ENCODE peak calls at places on chromosome 22, in eight cellular contexts. Y is HepG2, Q is adrenal gland, J is breast epithelium, N is uterus, I is heart left ventricle, R is MM.1S, E is IMR-90. M is an unnamed sample.
A peak's percentile ranks its signal among the peaks of the same experiment; 100 is the strongest.

GRCh38 chr22:22019659-22020424 is 37.3 kb upstream of the TOP3B start:
- DNase-seq in Y (no peak), Q (no peak), R (no peak), E (no peak), N (no peak), J (no peak), I (no peak), M (no peak)

GRCh38 chr22:35558719-35559118 is 18.1 kb downstream of the RASD2 start:
- DNase-seq in E (no peak), N (no peak), R (no peak), J (no peak), Y (no peak), Q (no peak), I (no peak), M (no peak)

GRCh38 chr22:50340157-50340879 is 2.8 kb upstream of the PPP6R2 start:
- DNase-seq in I (no peak), Y (peak; percentile 70), N (no peak), R (no peak), J (no peak), E (no peak), Q (no peak), M (no peak)

GRCh38 chr22:42376721-42377177 is 55.5 kb downstream of the NFAM1 start:
- DNase-seq in E (peak; percentile 19), Q (peak; percentile 71), I (peak; percentile 49), R (no peak), J (peak; percentile 72), N (peak; percentile 56), Y (no peak), M (peak; percentile 88)

GRCh38 chr22:36913431-36914382 is at the start of gene CSF2RB:
- DNase-seq in E (no peak), Y (no peak), I (peak; percentile 33), Q (peak; percentile 48), J (no peak), R (peak; percentile 78), N (no peak), M (peak; percentile 79)

GRCh38 chr22:36930041-36930935 is 16.9 kb downstream of the CSF2RB start:
- DNase-seq in E (no peak), R (peak; percentile 91), Y (no peak), J (no peak), Q (no peak), I (no peak), N (no peak), M (no peak)

GRCh38 chr22:36036167-36036624 is 7.6 kb upstream of the RBFOX2 start:
- DNase-seq in N (no peak), J (no peak), Q (no peak), I (no peak), E (no peak), R (no peak), Y (no peak), M (no peak)

GRCh38 chr22:44205713-44206645 is 25.3 kb downstream of the PARVG start:
- DNase-seq in R (no peak), E (no peak), Q (peak; percentile 8), J (no peak), I (no peak), N (no peak), Y (no peak), M (no peak)

GRCh38 chr22:26894766-26895485 is 237.5 kb downstream of the MIAT start:
- DNase-seq in Y (peak; percentile 37), I (no peak), Q (peak; percentile 75), E (peak; percentile 92), N (no peak), R (no peak), J (no peak), M (no peak)

GRCh38 chr22:23216331-23217170 is 36.2 kb downstream of the BCR start:
- DNase-seq in N (no peak), I (no peak), Q (no peak), J (no peak), E (no peak), R (no peak), Y (peak; percentile 92), M (no peak)

GRCh38 chr22:17264321-17265052 is 45.3 kb upstream of the ADA2 start:
- DNase-seq in N (peak; percentile 25), I (peak; percentile 57), R (no peak), Q (no peak), E (peak; percentile 30), J (no peak), Y (no peak), M (no peak)

GRCh38 chr22:29481265-29482000 is 1.4 kb downstream of the NEFH start:
- DNase-seq in R (no peak), E (no peak), Y (no peak), I (no peak), J (no peak), Q (peak; percentile 90), N (no peak), M (no peak)

GRCh38 chr22:49678137-49678841 is 149.4 kb downstream of the BRD1 start:
- DNase-seq in E (no peak), Q (no peak), R (no peak), J (no peak), N (no peak), I (no peak), Y (no peak), M (no peak)

GRCh38 chr22:40220316-40221054 is 42.8 kb downstream of the TNRC6B start:
- DNase-seq in Q (peak; percentile 9), J (peak; percentile 66), I (no peak), N (peak; percentile 58), R (no peak), Y (no peak), E (no peak), M (no peak)

GRCh38 chr22:48574776-48575566 is 1252.7 kb downstream of the BRD1 start:
- DNase-seq in Y (peak; percentile 58), J (peak; percentile 32), N (no peak), R (peak; percentile 70), I (peak; percentile 23), Q (no peak), E (no peak), M (peak; percentile 83)

GRCh38 chr22:24247564-24248344 is 2.9 kb upstream of the GGT5 start:
- DNase-seq in J (peak; percentile 98), Q (peak; percentile 94), N (peak; percentile 96), R (peak; percentile 39), Y (peak; percentile 66), I (peak; percentile 87), E (peak; percentile 95), M (peak; percentile 88)

GRCh38 chr22:17941501-17942406 is 82.6 kb downstream of the MICAL3 start:
- DNase-seq in R (no peak), I (peak; percentile 42), J (no peak), Q (no peak), N (no peak), Y (no peak), E (no peak), M (no peak)

GRCh38 chr22:38710352-38710751 is 4.6 kb downstream of the GTPBP1 start:
- DNase-seq in Y (no peak), R (no peak), J (no peak), Q (no peak), E (no peak), I (no peak), N (no peak), M (no peak)
- H3K4me1 ChIP-seq in Y (peaks cover 24% of the 10 kb centered on the region), R (peaks cover 27% of the 10 kb centered on the region), J (peaks cover 4% of the 10 kb centered on the region), Q (peaks cover 9% of the 10 kb centered on the region), E (peaks cover 5% of the 10 kb centered on the region), I (peaks cover 53% of the 10 kb centered on the region), N (no peaks in the 10 kb centered on the region), M (peaks cover 82% of the 10 kb centered on the region)

DNA sequence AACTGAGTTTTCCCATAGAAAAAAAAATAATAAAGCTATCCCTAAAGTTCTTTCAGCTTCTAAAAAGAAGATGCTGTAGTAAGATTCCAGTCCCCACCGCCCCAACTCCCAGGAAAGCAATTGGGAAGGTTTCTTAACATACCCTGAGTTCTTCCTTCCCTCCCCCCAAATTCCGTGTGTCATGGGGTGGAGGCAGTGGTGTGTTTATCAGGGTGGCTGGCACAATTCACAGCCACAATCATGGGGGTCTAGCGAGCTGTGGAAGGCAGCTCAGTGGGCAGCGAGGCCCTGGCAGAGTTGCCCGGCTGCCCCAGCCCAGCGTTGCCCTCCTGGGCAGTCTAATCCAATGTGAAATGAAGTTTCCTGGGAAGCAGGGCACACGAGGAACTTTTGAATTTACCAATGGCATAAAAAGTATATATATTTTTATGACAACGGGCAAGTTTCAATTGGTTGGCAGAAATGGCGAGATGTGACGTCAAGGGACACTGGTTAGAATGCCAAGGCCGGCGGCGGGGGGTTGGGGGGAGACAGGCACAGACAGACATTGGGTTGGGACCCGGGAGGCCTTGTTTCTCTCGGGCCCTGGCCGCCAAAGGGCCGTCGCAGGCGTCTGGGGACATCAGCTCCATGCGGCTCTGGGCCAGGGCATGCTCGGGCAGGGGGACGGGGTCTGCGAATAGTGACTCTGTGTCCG is 80.7 kb upstream of the PPARA start:
- DNase-seq in Q (peak; percentile 96), I (peak; percentile 87), E (peak; percentile 91), Y (no peak), N (peak; percentile 94), J (peak; percentile 93), R (no peak), M (no peak)
- TF ChIP-seq CTCF in Q (no peak), I (no peak), E (no peak), Y (no peak), N (no peak), J (peak; percentile 9), R (no peak), M (no peak)

GRCh38 chr22:46564084-46564714 is 26.8 kb upstream of the CELSR1 start:
- DNase-seq in Q (no peak), Y (no peak), E (no peak), I (peak; percentile 33), R (no peak), J (no peak), N (no peak), M (peak; percentile 34)

GRCh38 chr22:46560696-46561295 is 23.4 kb upstream of the CELSR1 start:
- DNase-seq in I (no peak), N (no peak), J (no peak), R (no peak), Q (no peak), E (no peak), Y (no peak), M (peak; percentile 26)

GRCh38 chr22:46557736-46558480 is 20.5 kb upstream of the CELSR1 start:
- DNase-seq in J (no peak), N (no peak), E (no peak), Q (no peak), I (peak; percentile 54), Y (no peak), R (no peak), M (peak; percentile 33)

GRCh38 chr22:46563381-46564083 is 26.1 kb upstream of the CELSR1 start:
- DNase-seq in R (peak; percentile 85), I (peak; percentile 76), J (peak; percentile 70), Y (peak; percentile 64), Q (peak; percentile 76), E (peak; percentile 37), N (no peak), M (peak; percentile 79)

DNA sequence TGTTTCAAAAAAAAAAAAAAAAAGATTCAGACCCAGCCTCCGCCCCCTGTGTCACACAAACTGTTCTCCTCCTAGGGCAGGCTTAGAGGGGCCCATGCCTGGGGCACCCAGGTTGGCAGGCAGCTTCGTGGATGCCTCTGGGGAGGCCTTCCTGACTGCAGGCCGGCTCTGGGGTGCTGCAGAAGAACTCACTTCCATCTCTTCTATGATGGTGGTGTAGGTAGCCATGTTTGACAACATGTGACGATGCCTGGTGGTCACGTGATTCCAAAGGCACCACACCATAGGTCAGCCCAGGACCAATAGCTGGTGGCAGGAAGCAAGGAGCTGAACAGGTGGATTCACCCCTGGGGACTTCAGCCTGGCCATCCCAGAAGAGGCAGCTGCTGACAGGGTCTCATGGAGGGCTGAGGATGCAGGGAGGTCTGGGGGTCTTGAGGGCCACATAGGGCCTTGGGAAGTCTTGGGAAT is 24.1 kb upstream of the CELSR1 start:
- DNase-seq in N (no peak), Q (no peak), E (peak; percentile 23), Y (peak; percentile 76), J (no peak), I (no peak), R (peak; percentile 86), M (peak; percentile 29)
- H3K4me3 ChIP-seq in N (no peak overlapping the region), Q (no peak overlapping the region), E (no peak overlapping the region), Y (peak overlapping the region; percentile 29), J (no peak overlapping the region), I (no peak overlapping the region), R (peak overlapping the region; percentile 40), M (no peak overlapping the region)

GRCh38 chr22:46099740-46100139 is 50.6 kb upstream of the PPARA start:
- DNase-seq in N (no peak), Q (no peak), R (no peak), E (no peak), I (no peak), Y (no peak), J (no peak), M (peak; percentile 23)
- H3K4me1 ChIP-seq in N (peaks cover 68% of the 10 kb centered on the region), Q (peaks cover 21% of the 10 kb centered on the region), R (no peaks in the 10 kb centered on the region), E (no peaks in the 10 kb centered on the region), I (peaks cover 88% of the 10 kb centered on the region), Y (peaks cover 2% of the 10 kb centered on the region), J (peaks cover 39% of the 10 kb centered on the region), M (peaks cover 57% of the 10 kb centered on the region)